ENCODE peak calls at places on chromosomes 16 and 17, in five cellular contexts. B is DND-41, L is esophagus muscularis mucosa, X is fibroblast of villous mesenchyme, J is OCI-LY7. Z is an unnamed sample.

GRCh38 chr16:89114159-89114981 is 20.7 kb downstream of the ACSF3 start:
- DNase-seq in L (no peak), J (peak), X (no peak), B (peak), Z (peak)

GRCh38 chr17:10614536-10615155 is 42.5 kb downstream of the MYH3 start:
- DNase-seq in B (peak), J (peak), X (peak), L (no peak), Z (peak)

GRCh38 chr17:8175795-8176196 is 384 bp downstream of the TMEM107 start:
- DNase-seq in J (peak), L (no peak), B (peak), X (no peak), Z (peak)

GRCh38 chr17:71828182-71828596 is 292.6 kb upstream of the SOX9 start:
- DNase-seq in L (no peak), X (no peak), J (no peak), B (no peak), Z (no peak)

GRCh38 chr17:49616546-49617205 is 41.0 kb downstream of the NXPH3 start:
- DNase-seq in J (no peak), X (peak), B (no peak), L (no peak), Z (peak)

GRCh38 chr16:53950677-53951076 is 246.7 kb downstream of the FTO start:
- DNase-seq in B (no peak), X (no peak), J (no peak), L (no peak), Z (no peak)

GRCh38 chr17:2835791-2836190 is 39.6 kb downstream of the RAP1GAP2 start:
- DNase-seq in J (no peak), L (no peak), B (no peak), X (no peak), Z (no peak)

GRCh38 chr16:89275284-89275584 is 57.7 kb downstream of the ZNF778 start:
- DNase-seq in B (no peak), J (no peak), L (no peak), X (no peak), Z (no peak)

GRCh38 chr16:28321700-28322411 is 29.5 kb downstream of the SBK1 start:
- DNase-seq in X (peak), B (peak), L (no peak), J (peak), Z (peak)

GRCh38 chr17:71441098-71441497 is 679.7 kb upstream of the SOX9 start:
- DNase-seq in J (no peak), L (no peak), X (peak), B (no peak), Z (no peak)

GRCh38 chr16:66300501-66300900 is 66.0 kb upstream of the CDH5 start:
- DNase-seq in L (no peak), J (no peak), X (no peak), B (no peak), Z (no peak)

GRCh38 chr16:50326835-50327465 is 41.8 kb downstream of the BRD7 start:
- DNase-seq in L (no peak), J (peak), X (peak), B (no peak), Z (peak)

GRCh38 chr17:80494547-80494946 is 18.1 kb upstream of the NPTX1 start:
- DNase-seq in X (no peak), J (no peak), L (no peak), B (no peak), Z (no peak)

GRCh38 chr16:87131061-87131995 is 185.9 kb downstream of the C16orf95 start:
- DNase-seq in B (no peak), X (no peak), J (no peak), L (no peak), Z (no peak)

GRCh38 chr17:40430272-40431230 is 12.7 kb upstream of the IGFBP4 start:
- DNase-seq in B (no peak), X (no peak), L (no peak), J (no peak), Z (no peak)

GRCh38 chr16:24520983-24521382 is 18.4 kb upstream of the RBBP6 start:
- DNase-seq in B (no peak), X (no peak), J (no peak), L (no peak), Z (no peak)

GRCh38 chr16:31250782-31251384 is 8.9 kb upstream of the ITGAM start:
- DNase-seq in X (no peak), L (no peak), B (no peak), J (no peak), Z (no peak)

GRCh38 chr17:66963521-66964082 is 905 bp upstream of the CACNG4 start:
- DNase-seq in L (no peak), J (no peak), B (no peak), X (no peak), Z (no peak)

GRCh38 chr17:77124192-77124908 is 16.4 kb upstream of the SEC14L1 start:
- DNase-seq in B (no peak), L (no peak), J (no peak), X (peak), Z (no peak)
- TF ChIP-seq CTCF in B (no peak), L (no peak), J (no peak), X (no peak), Z (no peak)

GRCh38 chr16:68848786-68849185 is 5.5 kb downstream of the TANGO6 start:
- DNase-seq in X (no peak), L (no peak), B (no peak), J (no peak), Z (no peak)
- H3K4me3 ChIP-seq in X (no peak), L (no peak), B (no peak), J (no peak), Z (no peak)

GRCh38 chr17:19645608-19646250 is 2.8 kb upstream of the ALDH3A2 start:
- DNase-seq in L (no peak), X (peak), J (peak), B (peak), Z (peak)
- TF ChIP-seq CTCF in L (peak), X (peak), J (peak), B (peak), Z (peak)

DNA sequence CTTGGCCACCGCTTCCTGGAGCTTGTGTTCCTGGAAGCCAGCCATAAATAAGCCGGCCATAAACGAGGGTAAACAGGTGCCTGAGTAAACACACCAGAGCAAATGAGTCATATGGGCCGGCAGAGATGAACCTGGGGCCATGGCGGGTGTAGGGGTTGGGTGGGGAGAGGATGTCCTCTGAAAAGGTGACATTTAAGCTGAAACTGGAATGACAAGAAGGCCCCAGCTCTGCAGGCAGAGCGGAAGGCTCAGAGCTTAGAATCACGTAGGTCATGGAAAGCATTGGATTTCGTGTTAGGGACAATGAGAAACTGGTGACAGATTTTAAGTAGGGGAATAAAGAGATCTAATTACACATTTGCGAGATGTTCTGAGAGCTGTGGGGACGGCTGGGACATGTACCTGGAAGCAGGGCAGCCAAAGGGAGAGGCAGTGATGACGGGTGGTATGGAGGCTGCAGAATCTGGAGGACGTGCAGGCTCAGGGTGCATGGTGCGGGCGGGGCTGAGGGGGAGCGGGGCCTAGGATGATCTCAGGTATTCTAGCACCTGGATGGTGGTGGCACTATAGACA is 8.1 kb upstream of the DNASE1 start:
- DNase-seq in B (no peak), X (peak), J (no peak), L (no peak), Z (no peak)
- H3K4me3 ChIP-seq in B (no peak), X (no peak), J (no peak), L (no peak), Z (no peak)

GRCh38 chr17:39027037-39027436 is 59.8 kb upstream of the FBXO47 start:
- DNase-seq in L (no peak), B (peak), J (no peak), X (no peak), Z (no peak)
- TF ChIP-seq CTCF in L (no peak), B (no peak), J (no peak), X (no peak), Z (no peak)

GRCh38 chr17:76727745-76728456 is 1.3 kb downstream of the METTL23 start:
- DNase-seq in J (peak), X (peak), L (no peak), B (peak), Z (peak)
- H3K4me3 ChIP-seq in J (peak), X (peak), L (peak), B (peak), Z (peak)

GRCh38 chr16:19884611-19885455 is at the start of gene GPRC5B:
- DNase-seq in B (no peak), X (peak), L (no peak), J (peak), Z (peak)

GRCh38 chr16:19884021-19884485 is 595 bp downstream of the GPRC5B start:
- DNase-seq in X (no peak), L (no peak), B (no peak), J (no peak), Z (no peak)

GRCh38 chr16:19888834-19889233 is 4.2 kb upstream of the GPRC5B start:
- DNase-seq in L (no peak), X (no peak), J (no peak), B (no peak), Z (no peak)

GRCh38 chr16:19885456-19886060 is 910 bp upstream of the GPRC5B start:
- DNase-seq in X (peak), J (no peak), L (no peak), B (no peak), Z (no peak)

DNA sequence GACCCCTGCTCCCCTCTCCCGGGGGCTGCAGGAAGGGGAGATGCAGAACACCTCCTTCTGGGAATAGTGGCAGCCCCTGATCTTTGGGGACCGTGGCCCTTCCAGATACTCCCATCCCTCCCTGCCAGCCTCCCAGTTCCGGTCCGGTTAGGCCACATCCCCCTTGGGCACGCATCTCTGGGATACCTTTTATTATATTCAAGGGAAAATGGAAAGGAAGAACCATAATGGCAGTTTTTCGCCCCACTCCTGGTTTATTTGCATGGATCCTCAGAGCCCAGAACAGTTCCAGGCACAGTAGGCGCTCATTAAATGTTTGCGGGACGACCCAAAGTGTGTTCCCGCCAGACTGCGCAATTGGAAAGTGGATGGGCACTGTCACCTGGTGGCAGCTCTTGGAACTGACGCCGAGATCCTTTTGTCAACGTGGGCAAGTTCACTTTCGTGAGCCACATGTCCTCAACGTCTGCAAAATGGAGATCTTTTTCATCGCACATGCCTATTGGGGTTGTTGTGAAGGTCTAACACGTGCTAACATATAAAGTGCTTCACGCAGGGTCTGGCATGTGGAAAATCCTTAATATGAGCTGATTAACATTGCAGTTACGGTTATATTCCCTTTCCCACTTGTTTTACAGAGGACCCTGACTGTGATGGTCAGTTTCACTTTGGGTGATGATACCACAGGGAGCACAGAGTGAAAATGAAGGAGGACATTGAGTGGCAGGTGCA is 1.6 kb upstream of the GPRC5B start:
- DNase-seq in J (peak), B (peak), X (peak), L (peak), Z (peak)
- TF ChIP-seq CTCF in J (peak), B (peak), X (peak), L (peak), Z (peak)

DNA sequence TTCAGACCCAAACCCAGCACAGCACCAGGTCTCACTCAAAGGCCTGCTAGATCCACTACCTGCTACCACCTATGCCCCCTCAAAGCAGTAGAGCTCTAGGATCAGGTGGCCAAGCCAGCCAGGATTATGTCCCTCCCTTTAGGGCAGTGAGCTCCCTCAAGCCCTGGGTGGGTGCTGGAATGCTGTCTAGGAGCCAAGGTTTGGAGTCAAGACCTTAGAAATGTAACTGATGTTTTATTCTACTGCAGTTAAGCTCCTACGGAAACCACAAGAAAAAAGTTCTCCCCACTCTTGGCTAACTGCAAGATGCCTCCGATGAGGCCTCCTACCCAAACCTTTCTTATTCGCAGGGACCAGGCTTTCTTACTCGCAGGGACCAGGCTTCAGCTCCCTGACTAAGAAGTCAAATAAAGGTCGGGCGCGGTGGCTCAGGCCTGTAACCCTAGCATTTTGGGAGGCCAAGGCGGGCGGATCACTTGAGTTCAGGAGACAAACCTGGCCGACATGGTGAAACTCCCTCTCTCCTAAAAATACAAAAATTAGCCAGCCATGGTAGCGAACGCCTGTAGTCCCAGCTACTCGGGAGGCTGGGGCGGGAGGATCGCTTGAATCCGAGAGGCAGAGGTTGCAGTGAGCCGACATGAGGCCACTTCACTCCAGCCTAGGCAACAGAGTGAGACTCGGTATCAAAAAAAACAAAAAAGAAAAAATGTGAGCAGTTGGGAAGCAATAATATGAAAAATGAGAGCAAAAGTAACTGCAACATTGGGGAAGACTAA is 31.8 kb upstream of the ARL4D start:
- DNase-seq in L (no peak), J (no peak), B (peak), X (peak), Z (no peak)
- H3K4me3 ChIP-seq in L (peak), J (peak), B (no peak), X (peak), Z (peak)

DNA sequence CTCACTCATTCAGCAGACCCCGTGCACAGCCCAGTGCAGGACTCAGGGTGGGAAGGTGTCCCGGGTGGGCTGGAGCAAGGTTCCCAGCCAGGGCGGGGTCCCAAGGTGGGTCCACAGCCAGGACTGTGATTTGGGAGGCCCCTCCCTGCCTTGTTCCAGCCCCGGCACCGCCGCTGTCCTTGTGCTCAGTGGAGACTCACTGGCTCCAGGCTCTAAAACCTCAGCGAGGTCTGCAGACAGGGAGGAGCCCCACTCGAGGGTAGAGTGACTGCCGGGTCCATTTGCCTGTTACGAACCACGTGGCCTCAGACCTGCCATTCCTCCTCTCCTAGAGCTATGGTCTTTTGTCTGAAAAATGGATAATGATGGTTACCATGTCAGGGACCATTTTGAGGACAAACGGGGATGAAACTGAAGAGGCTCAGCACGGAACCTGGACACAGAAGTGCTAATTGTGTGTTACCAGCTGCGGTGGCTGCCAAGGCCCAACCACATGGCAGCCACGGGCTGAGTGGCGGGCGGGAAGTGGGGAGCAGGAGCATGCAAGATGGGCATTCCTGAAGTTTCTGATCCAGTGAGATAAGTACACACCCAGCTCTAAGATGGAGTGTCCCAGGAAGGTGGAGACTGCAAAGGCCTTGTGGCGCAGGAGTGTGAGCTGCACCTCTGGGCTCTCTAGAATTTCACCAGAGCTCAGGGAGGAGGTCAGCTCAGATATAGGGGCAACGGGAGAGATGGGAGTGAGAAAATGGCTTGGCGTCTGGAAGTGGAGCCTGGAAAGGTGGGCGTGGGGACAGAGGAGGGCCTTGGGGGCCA is 317.6 kb downstream of the SEC14L1 start:
- DNase-seq in X (no peak), B (no peak), J (no peak), L (no peak), Z (peak)
- TF ChIP-seq CTCF in X (no peak), B (no peak), J (no peak), L (no peak), Z (no peak)

Z was measured in GM12865.